ENCODE peak calls at places on chromosomes 2 and 18, in four cellular contexts. R is activated T-cell treated with anti-CD3 and anti-CD28 coated beads, Interleukin-2, amount 50 U/mL, for 4 hours; T is NCI-H1694; I is GM19239. F is an unnamed sample.
A peak's percentile ranks its signal among the peaks of the same experiment; 100 is the strongest.

GRCh38 chr2:70870790-70871189 is 35.2 kb upstream of the CD207 start:
- DNase-seq in I (no peak), T (no peak), R (no peak), F (no peak)

GRCh38 chr2:10414591-10414990 is 33.5 kb downstream of the ODC1 start:
- DNase-seq in I (no peak), T (peak; percentile 81), R (no peak), F (no peak)

GRCh38 chr18:30358545-30358944 is 684.0 kb downstream of the DSC3 start:
- DNase-seq in R (no peak), T (no peak), I (no peak), F (no peak)

GRCh38 chr2:19574788-19575260 is 216.4 kb upstream of the OSR1 start:
- DNase-seq in R (no peak), I (no peak), T (no peak), F (no peak)

GRCh38 chr2:71603311-71603794 is 150.0 kb downstream of the DYSF start:
- DNase-seq in T (no peak), R (no peak), I (no peak), F (no peak)

GRCh38 chr2:189327879-189328351 is 113.4 kb upstream of the WDR75 start:
- DNase-seq in I (no peak), T (no peak), R (no peak), F (no peak)

GRCh38 chr2:207256026-207256425 is 90.3 kb upstream of the KLF7 start:
- DNase-seq in R (no peak), I (no peak), T (no peak), F (no peak)

GRCh38 chr2:45872211-45872610 is 220.7 kb downstream of the PRKCE start:
- DNase-seq in R (no peak), T (no peak), I (no peak), F (no peak)

GRCh38 chr2:139790807-139791206 is 1010.6 kb upstream of the NXPH2 start:
- DNase-seq in R (no peak), I (no peak), T (no peak), F (peak; percentile 45)

GRCh38 chr2:37189452-37190153 is 1.1 kb upstream of the SULT6B1 start:
- DNase-seq in I (no peak), R (no peak), T (no peak), F (no peak)

GRCh38 chr18:2983296-2983695 is 29.6 kb downstream of the LPIN2 start:
- DNase-seq in R (no peak), I (no peak), T (no peak), F (no peak)

GRCh38 chr2:11393711-11394236 is 49.3 kb upstream of the ROCK2 start:
- DNase-seq in I (no peak), T (no peak), R (no peak), F (no peak)

GRCh38 chr2:101658387-101658786 is 39.1 kb upstream of the MAP4K4 start:
- DNase-seq in R (no peak), I (no peak), T (no peak), F (no peak)

GRCh38 chr2:40041983-40042382 is 262.9 kb upstream of the THUMPD2 start:
- DNase-seq in T (no peak), I (no peak), R (no peak), F (no peak)

GRCh38 chr2:164810843-164811242 is 30.8 kb downstream of the COBLL1 start:
- DNase-seq in T (no peak), R (no peak), I (no peak), F (no peak)

GRCh38 chr2:217880490-217880889 is 122.3 kb downstream of the TNS1 start:
- DNase-seq in R (no peak), I (no peak), T (no peak), F (no peak)

GRCh38 chr2:168277276-168277675 is 29.9 kb upstream of the STK39 start:
- DNase-seq in R (no peak), I (no peak), T (no peak), F (no peak)

GRCh38 chr2:162732946-162733698 is 105.4 kb downstream of the KCNH7 start:
- DNase-seq in T (no peak), I (no peak), R (no peak), F (peak; percentile 5)

GRCh38 chr2:158923180-158923594 is 45.3 kb upstream of the TANC1 start:
- DNase-seq in T (no peak), R (no peak), I (no peak), F (no peak)

GRCh38 chr2:70144443-70145167 is 46.2 kb downstream of the C2orf42 start:
- DNase-seq in T (no peak), R (no peak), I (no peak), F (no peak)

GRCh38 chr2:234444888-234445287 is 52.0 kb downstream of the ARL4C start:
- DNase-seq in I (no peak), R (peak; percentile 47), T (no peak), F (no peak)

GRCh38 chr2:143451622-143452021 is 322.4 kb downstream of the ARHGAP15 start:
- DNase-seq in T (no peak), I (no peak), R (no peak), F (no peak)

GRCh38 chr2:165803123-165803760 is 9.2 kb upstream of the GALNT3 start:
- DNase-seq in T (no peak), I (no peak), R (no peak), F (no peak)

GRCh38 chr2:218194880-218195279 is 22.1 kb upstream of the ARPC2 start:
- DNase-seq in R (no peak), I (no peak), T (no peak), F (no peak)

GRCh38 chr2:119545754-119546445 is 1.7 kb downstream of the CFAP221 start:
- DNase-seq in R (no peak), I (no peak), T (no peak), F (no peak)

GRCh38 chr2:162113771-162114168 is 38.3 kb downstream of the GCG start:
- DNase-seq in R (no peak), I (no peak), T (no peak), F (no peak)

GRCh38 chr2:221572821-221573429 is 821 bp upstream of the EPHA4 start:
- DNase-seq in R (peak; percentile 11), T (no peak), I (peak; percentile 9), F (peak; percentile 46)

GRCh38 chr2:128809256-128809636 is 490.6 kb upstream of the HS6ST1 start:
- DNase-seq in I (no peak), R (no peak), T (no peak), F (no peak)

GRCh38 chr2:126664234-126664633 is 8.3 kb downstream of the GYPC start:
- DNase-seq in I (peak; percentile 46), R (no peak), T (no peak), F (no peak)